ENCODE peak calls at places on chromosomes 16 and 17, in seven cellular contexts. Q is esophagus muscularis mucosa, G is astrocyte of the cerebellum, I is fibroblast of the aortic adventitia, R is prostate gland, L is AG09309, Y is left ventricle myocardium inferior. A is an unnamed sample.

GRCh38 chr16:2857451-2858244 is at the start of gene PRSS22:
- DNase-seq in Q (no peak), G (no peak), I (no peak), R (peak; percentile 74), L (no peak), Y (no peak), A (no peak)

GRCh38 chr17:31310877-31311276 is 3.0 kb downstream of the EVI2B start:
- DNase-seq in Q (no peak), G (no peak), I (no peak), R (no peak), L (no peak), Y (no peak), A (no peak)

GRCh38 chr16:24652209-24652712 is 77.2 kb upstream of the TNRC6A start:
- DNase-seq in Q (no peak), G (no peak), I (no peak), R (no peak), L (no peak), Y (no peak), A (no peak)

GRCh38 chr17:58528443-58528842 is 14.0 kb upstream of the MTMR4 start:
- DNase-seq in Q (no peak), G (no peak), I (no peak), R (no peak), L (no peak), Y (no peak), A (no peak)

GRCh38 chr17:49327835-49328784 is 33.9 kb downstream of the ZNF652 start:
- DNase-seq in Q (no peak), G (peak; percentile 42), I (peak; percentile 13), R (no peak), L (no peak), Y (no peak), A (no peak)

GRCh38 chr17:2940352-2940751 is 123.1 kb downstream of the OR1D5 start:
- DNase-seq in Q (no peak), G (no peak), I (peak; percentile 13), R (peak; percentile 26), L (no peak), Y (peak; percentile 70), A (no peak)

GRCh38 chr16:54453863-54454262 is 167.3 kb upstream of the IRX3 start:
- DNase-seq in Q (no peak), G (no peak), I (no peak), R (no peak), L (no peak), Y (no peak), A (no peak)

GRCh38 chr16:20650400-20651159 is 46.9 kb downstream of the ACSM1 start:
- DNase-seq in Q (no peak), G (no peak), I (no peak), R (no peak), L (no peak), Y (no peak), A (no peak)

GRCh38 chr16:58515871-58516767 is 802 bp downstream of the SETD6 start:
- DNase-seq in Q (no peak), G (no peak), I (no peak), R (no peak), L (no peak), Y (no peak), A (no peak)

GRCh38 chr17:59547131-59547915 is 18.1 kb upstream of the DHX40 start:
- DNase-seq in Q (no peak), G (no peak), I (peak; percentile 20), R (no peak), L (no peak), Y (no peak), A (no peak)

GRCh38 chr16:63613701-63614100 is 1508.2 kb downstream of the CDH11 start:
- DNase-seq in Q (no peak), G (peak; percentile 27), I (no peak), R (no peak), L (no peak), Y (no peak), A (peak; percentile 26)

GRCh38 chr16:47571049-47571448 is 109.9 kb downstream of the PHKB start:
- DNase-seq in Q (no peak), G (no peak), I (no peak), R (no peak), L (no peak), Y (no peak), A (no peak)

GRCh38 chr16:69116911-69117310 is 11.5 kb downstream of the HAS3 start:
- DNase-seq in Q (no peak), G (no peak), I (peak; percentile 28), R (no peak), L (no peak), Y (no peak), A (no peak)

GRCh38 chr17:17635126-17635525 is 43.6 kb upstream of the PEMT start:
- DNase-seq in Q (no peak), G (no peak), I (no peak), R (no peak), L (no peak), Y (no peak), A (no peak)

GRCh38 chr16:88750854-88751253 is 34.2 kb downstream of the PIEZO1 start:
- DNase-seq in Q (no peak), G (no peak), I (no peak), R (no peak), L (no peak), Y (no peak), A (no peak)

GRCh38 chr17:1485748-1486376 is 6.6 kb downstream of the MYO1C start:
- DNase-seq in Q (no peak), G (no peak), I (peak; percentile 59), R (no peak), L (no peak), Y (peak; percentile 80), A (no peak)

GRCh38 chr16:88456356-88457292 is 3.5 kb downstream of the ZFPM1 start:
- DNase-seq in Q (no peak), G (no peak), I (no peak), R (no peak), L (no peak), Y (no peak), A (no peak)

GRCh38 chr16:86740817-86741799 is 162.8 kb downstream of the FOXL1 start:
- DNase-seq in Q (no peak), G (peak; percentile 42), I (peak; percentile 76), R (no peak), L (no peak), Y (peak; percentile 72), A (no peak)

GRCh38 chr17:40242774-40243173 is 23.7 kb downstream of the WIPF2 start:
- DNase-seq in Q (no peak), G (no peak), I (no peak), R (no peak), L (no peak), Y (no peak), A (no peak)

GRCh38 chr16:803751-804075 is 3.2 kb upstream of the GNG13 start:
- DNase-seq in Q (no peak), G (no peak), I (no peak), R (no peak), L (no peak), Y (no peak), A (no peak)

GRCh38 chr16:24536671-24537070 is 2.7 kb upstream of the RBBP6 start:
- DNase-seq in Q (no peak), G (no peak), I (no peak), R (no peak), L (no peak), Y (no peak), A (no peak)

GRCh38 chr17:80959330-80960036 is 32.2 kb upstream of the CHMP6 start:
- DNase-seq in Q (peak; percentile 94), G (peak; percentile 56), I (peak; percentile 85), R (peak; percentile 53), L (peak; percentile 14), Y (peak; percentile 88), A (no peak)

GRCh38 chr17:79393358-79394038 is 217.4 kb downstream of the RBFOX3 start:
- DNase-seq in Q (peak; percentile 95), G (peak; percentile 27), I (peak; percentile 62), R (peak; percentile 69), L (no peak), Y (peak; percentile 79), A (no peak)

GRCh38 chr17:77690271-77691161 is 268.0 kb upstream of the TNRC6C start:
- DNase-seq in Q (peak; percentile 90), G (no peak), I (no peak), R (no peak), L (no peak), Y (no peak), A (no peak)

GRCh38 chr16:12805091-12805490 is 1.4 kb upstream of the CPPED1 start:
- DNase-seq in Q (no peak), G (no peak), I (no peak), R (no peak), L (no peak), Y (no peak), A (no peak)

DNA sequence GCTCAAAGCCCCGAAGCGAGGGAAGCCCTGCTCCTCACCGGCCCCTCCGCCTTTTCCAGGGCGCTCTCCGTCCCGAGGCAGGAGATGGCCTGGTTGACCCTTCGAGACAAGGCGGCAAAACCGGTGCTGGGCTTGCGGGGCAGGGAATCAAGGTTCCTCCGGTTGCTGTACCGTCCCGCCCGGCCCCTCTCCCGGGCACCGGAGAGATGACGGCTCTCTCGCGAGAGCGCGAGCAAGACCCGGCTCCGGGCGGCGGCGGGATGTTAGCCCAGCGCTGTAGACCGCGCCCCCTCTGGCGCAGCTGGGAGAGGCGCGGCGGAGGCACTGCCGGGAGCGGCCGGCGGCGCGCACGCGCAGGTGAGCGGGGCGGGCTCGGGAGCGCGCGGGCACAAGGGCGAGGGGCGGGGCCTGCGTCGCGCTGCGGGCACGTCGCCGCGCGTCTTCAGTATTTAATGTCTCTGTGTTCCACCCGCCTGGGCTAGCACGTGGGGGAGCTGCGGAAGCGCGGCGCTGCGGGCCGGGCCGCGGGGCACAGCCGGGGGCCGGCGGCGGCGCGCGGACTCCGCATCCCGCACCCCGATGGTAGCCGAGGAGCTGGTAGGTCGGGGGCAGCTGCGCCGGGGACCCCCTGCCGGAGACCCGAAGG is at the start of gene AKAP1:
- DNase-seq in Q (peak; percentile 98), G (peak; percentile 85), I (peak; percentile 90), R (peak; percentile 94), L (peak; percentile 46), Y (peak; percentile 97), A (no peak)
- TF ChIP-seq CTCF in Q (no peak), G (no peak), I (peak; percentile 6), R (peak; percentile 63), L (peak; percentile 2), Y (peak; percentile 30), A (no peak)

GRCh38 chr17:75486951-75487350 is 28.4 kb downstream of the CASKIN2 start:
- DNase-seq in Q (no peak), G (no peak), I (no peak), R (no peak), L (no peak), Y (no peak), A (no peak)
- H3K4me3 ChIP-seq in Q (no peak overlapping the region), G (no peak overlapping the region), I (no peak overlapping the region), R (no peak overlapping the region), L (no peak overlapping the region), Y (no peak overlapping the region), A (no peak overlapping the region)

DNA sequence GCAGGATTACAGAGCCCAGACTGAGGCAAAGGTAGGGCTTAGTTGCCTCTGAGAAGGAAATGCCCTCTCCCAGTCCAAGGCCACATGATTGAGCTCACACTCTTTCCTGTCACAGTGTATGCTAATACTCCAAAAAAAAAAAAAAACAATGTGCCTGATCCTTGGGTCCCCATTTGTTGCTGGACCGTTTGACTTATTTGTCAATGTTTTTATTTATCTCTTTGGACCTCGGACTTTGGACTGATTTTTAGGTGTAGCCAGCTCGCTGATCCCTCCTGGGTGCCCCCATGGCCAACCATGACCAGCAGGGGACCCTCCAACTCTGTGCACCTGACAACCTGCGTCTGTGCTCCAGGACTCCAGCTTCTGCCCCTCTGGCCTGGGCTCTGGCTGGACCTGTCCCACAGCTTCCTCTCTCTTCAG is 622 bp upstream of the CCL16 start:
- DNase-seq in Q (no peak), G (no peak), I (no peak), R (no peak), L (no peak), Y (no peak), A (no peak)
- TF ChIP-seq CTCF in Q (no peak), G (no peak), I (no peak), R (no peak), L (no peak), Y (no peak), A (peak; percentile 16)

GRCh38 chr17:42548070-42548837 is 4.5 kb upstream of the HSD17B1 start:
- DNase-seq in Q (no peak), G (no peak), I (no peak), R (peak; percentile 85), L (no peak), Y (peak; percentile 57), A (no peak)
- H3K4me3 ChIP-seq in Q (peak overlapping the region; percentile 38), G (peak overlapping the region; percentile 31), I (no peak overlapping the region), R (peak overlapping the region; percentile 39), L (no peak overlapping the region), Y (peak overlapping the region; percentile 52), A (peak overlapping the region; percentile 61)